ENCODE peak calls at places on chromosome 3, in ten cellular contexts. F is colonic mucosa, P is cortex of kidney, O is T-helper 1 cell, Y is T-helper 9 cell, Z is epithelial cell of proximal tubule, T is 8988T, V is GM12864, H is small intestine, S is iris pigment epithelial cell. R is an unnamed sample.

GRCh38 chr3:152638707-152639450 is 196.1 kb upstream of the P2RY1 start:
- DNase-seq in O (no peak), P (no peak), H (peak), Z (no peak), Y (no peak), V (no peak), T (no peak), S (peak), F (no peak), R (peak)

GRCh38 chr3:100114413-100115030 is at the start of gene FILIP1L:
- DNase-seq in S (no peak), H (no peak), O (no peak), V (no peak), F (no peak), T (no peak), Z (no peak), P (no peak), Y (no peak), R (no peak)

GRCh38 chr3:156974931-156975330 is 148.8 kb downstream of the LEKR1 start:
- DNase-seq in F (no peak), T (no peak), Z (no peak), H (no peak), O (no peak), Y (no peak), P (no peak), V (no peak), S (no peak), R (no peak)

GRCh38 chr3:123757281-123757940 is 126.7 kb downstream of the MYLK start:
- DNase-seq in P (no peak), F (peak), Z (no peak), S (no peak), O (peak), V (no peak), H (no peak), Y (no peak), T (no peak), R (peak)

GRCh38 chr3:111159391-111159790 is 87.8 kb downstream of the NECTIN3 start:
- DNase-seq in F (no peak), Y (no peak), V (no peak), P (no peak), O (no peak), H (no peak), Z (no peak), T (no peak), S (peak), R (peak)

GRCh38 chr3:28668377-28668721 is 319.7 kb upstream of the AZI2 start:
- DNase-seq in Y (no peak), F (no peak), Z (no peak), V (no peak), S (no peak), H (no peak), P (no peak), T (no peak), O (no peak), R (no peak)

GRCh38 chr3:100040446-100040845 is 73.9 kb downstream of the FILIP1L start:
- DNase-seq in T (no peak), O (no peak), Z (no peak), P (no peak), S (peak), Y (no peak), V (no peak), F (no peak), H (no peak), R (peak)

GRCh38 chr3:127590282-127590592 is 296 bp downstream of the TPRA1 start:
- DNase-seq in O (peak), F (peak), Z (no peak), V (no peak), P (no peak), T (no peak), H (peak), Y (peak), S (peak), R (no peak)

GRCh38 chr3:55912880-55913279 is 425.8 kb upstream of the WNT5A start:
- DNase-seq in T (no peak), O (no peak), V (no peak), Z (no peak), P (no peak), S (no peak), F (no peak), Y (no peak), H (no peak), R (no peak)

GRCh38 chr3:27289769-27290413 is 79.3 kb downstream of the NEK10 start:
- DNase-seq in Y (no peak), V (no peak), P (no peak), H (peak), S (peak), Z (no peak), T (no peak), F (no peak), O (no peak), R (no peak)

GRCh38 chr3:111619833-111620232 is 24.7 kb upstream of the ZBED2 start:
- DNase-seq in T (no peak), Z (no peak), H (no peak), P (no peak), O (no peak), Y (no peak), S (no peak), F (no peak), V (no peak), R (no peak)

GRCh38 chr3:149316427-149316826 is 17.0 kb downstream of the TM4SF18 start:
- DNase-seq in O (no peak), S (no peak), V (no peak), Y (no peak), Z (no peak), P (no peak), T (no peak), F (no peak), H (peak), R (no peak)

GRCh38 chr3:15815696-15816095 is 17.9 kb upstream of the ANKRD28 start:
- DNase-seq in T (no peak), O (peak), Z (no peak), F (no peak), H (peak), V (no peak), Y (no peak), S (peak), P (no peak), R (peak)

GRCh38 chr3:156407617-156408225 is 147.2 kb downstream of the SSR3 start:
- DNase-seq in O (no peak), F (no peak), H (no peak), Z (no peak), Y (no peak), S (no peak), V (no peak), T (no peak), P (no peak), R (no peak)

GRCh38 chr3:53196575-53197407 is 35.8 kb downstream of the PRKCD start:
- DNase-seq in O (peak), S (peak), T (no peak), F (peak), H (peak), Z (no peak), V (peak), Y (no peak), P (no peak), R (peak)

GRCh38 chr3:31521468-31521867 is 11.3 kb upstream of the STT3B start:
- DNase-seq in F (no peak), V (no peak), P (no peak), Y (no peak), H (no peak), T (no peak), S (no peak), Z (no peak), O (no peak), R (no peak)

GRCh38 chr3:186869253-186870235 is 27.0 kb downstream of the ADIPOQ start:
- DNase-seq in V (no peak), T (no peak), F (no peak), H (no peak), Y (no peak), Z (no peak), S (peak), O (no peak), P (no peak), R (no peak)

GRCh38 chr3:10334461-10334860 is 13.5 kb upstream of the SEC13 start:
- DNase-seq in S (no peak), Y (no peak), P (no peak), O (no peak), T (peak), V (no peak), Z (no peak), H (no peak), F (no peak), R (peak)

GRCh38 chr3:126927846-126928245 is 55.1 kb upstream of the PLXNA1 start:
- DNase-seq in S (peak), T (no peak), H (no peak), V (no peak), O (no peak), F (no peak), Y (no peak), Z (no peak), P (no peak), R (no peak)